ENCODE peak calls at places on chromosomes 6 and 20, in five cellular contexts. One of them, this sample, is unnamed.

GRCh38 chr6:148407372-148407771 is 64.7 kb downstream of the SASH1 start:
- DNase-seq in fibroblast of lung: peak; percentile 98
- DNase-seq in H1: no peak
- DNase-seq in PC-3: peak; percentile 91
- DNase-seq in astrocyte: peak; percentile 97
- DNase-seq in this sample: no peak

GRCh38 chr20:51697119-51697826 is 70.9 kb downstream of the ATP9A start:
- DNase-seq in fibroblast of lung: no peak
- DNase-seq in H1: no peak
- DNase-seq in PC-3: peak; percentile 78
- DNase-seq in astrocyte: peak; percentile 25
- DNase-seq in this sample: no peak

GRCh38 chr6:37173573-37174195 is 3.7 kb downstream of the PIM1 start:
- DNase-seq in fibroblast of lung: no peak
- DNase-seq in PC-3: no peak
- DNase-seq in astrocyte: no peak
- DNase-seq in H1: no peak
- DNase-seq in this sample: no peak

GRCh38 chr6:124958759-124959354 is 3.4 kb upstream of the RNF217 start:
- DNase-seq in astrocyte: peak; percentile 84
- DNase-seq in PC-3: no peak
- DNase-seq in H1: no peak
- DNase-seq in fibroblast of lung: peak; percentile 84
- DNase-seq in this sample: no peak

GRCh38 chr20:12570371-12570770 is 438.4 kb upstream of the SPTLC3 start:
- DNase-seq in astrocyte: no peak
- DNase-seq in fibroblast of lung: no peak
- DNase-seq in H1: peak; percentile 64
- DNase-seq in PC-3: peak; percentile 67
- DNase-seq in this sample: no peak

GRCh38 chr6:56671651-56672461 is 29.2 kb upstream of the DST start:
- DNase-seq in fibroblast of lung: peak; percentile 59
- DNase-seq in PC-3: no peak
- DNase-seq in H1: no peak
- DNase-seq in astrocyte: peak; percentile 32
- DNase-seq in this sample: no peak

GRCh38 chr20:20814685-20815084 is 102.2 kb upstream of the RALGAPA2 start:
- DNase-seq in H1: peak; percentile 54
- DNase-seq in astrocyte: no peak
- DNase-seq in fibroblast of lung: no peak
- DNase-seq in PC-3: no peak
- DNase-seq in this sample: no peak

GRCh38 chr20:62356948-62357667 is 10.0 kb downstream of the LAMA5 start:
- DNase-seq in fibroblast of lung: peak; percentile 67
- DNase-seq in PC-3: peak; percentile 82
- DNase-seq in H1: no peak
- DNase-seq in astrocyte: peak; percentile 59
- DNase-seq in this sample: no peak

GRCh38 chr6:148952147-148953041 is 205.6 kb downstream of the UST start:
- DNase-seq in PC-3: peak; percentile 42
- DNase-seq in H1: no peak
- DNase-seq in fibroblast of lung: peak; percentile 61
- DNase-seq in astrocyte: peak; percentile 36
- DNase-seq in this sample: no peak

GRCh38 chr6:6591778-6592388 is 3.4 kb downstream of the LY86 start:
- DNase-seq in fibroblast of lung: no peak
- DNase-seq in PC-3: no peak
- DNase-seq in H1: no peak
- DNase-seq in astrocyte: no peak
- DNase-seq in this sample: no peak

GRCh38 chr6:84709121-84709520 is 55.3 kb downstream of the TBX18 start:
- DNase-seq in H1: no peak
- DNase-seq in PC-3: no peak
- DNase-seq in fibroblast of lung: no peak
- DNase-seq in astrocyte: no peak
- DNase-seq in this sample: no peak

GRCh38 chr6:73774311-73774766 is 78.3 kb downstream of the CD109 start:
- DNase-seq in PC-3: peak; percentile 80
- DNase-seq in fibroblast of lung: peak; percentile 85
- DNase-seq in astrocyte: peak; percentile 88
- DNase-seq in H1: no peak
- DNase-seq in this sample: no peak

GRCh38 chr20:38926934-38927616 is 858 bp downstream of the FAM83D start:
- DNase-seq in H1: peak; percentile 51
- DNase-seq in fibroblast of lung: peak; percentile 50
- DNase-seq in astrocyte: no peak
- DNase-seq in PC-3: peak; percentile 22
- DNase-seq in this sample: no peak

GRCh38 chr6:119134752-119135151 is 56.3 kb upstream of the FAM184A start:
- DNase-seq in H1: no peak
- DNase-seq in fibroblast of lung: no peak
- DNase-seq in astrocyte: no peak
- DNase-seq in PC-3: no peak
- DNase-seq in this sample: no peak

GRCh38 chr6:18400831-18401446 is 13.8 kb downstream of the RNF144B start:
- DNase-seq in H1: no peak
- DNase-seq in fibroblast of lung: no peak
- DNase-seq in PC-3: no peak
- DNase-seq in astrocyte: peak; percentile 74
- DNase-seq in this sample: no peak

GRCh38 chr20:64082126-64082638 is 2.0 kb downstream of the LKAAEAR1 start:
- DNase-seq in PC-3: no peak
- DNase-seq in fibroblast of lung: no peak
- DNase-seq in H1: peak; percentile 65
- DNase-seq in astrocyte: no peak
- DNase-seq in this sample: no peak

GRCh38 chr20:64083380-64084208 is 604 bp downstream of the LKAAEAR1 start:
- DNase-seq in PC-3: peak; percentile 77
- DNase-seq in H1: peak; percentile 87
- DNase-seq in fibroblast of lung: peak; percentile 65
- DNase-seq in astrocyte: peak; percentile 63
- DNase-seq in this sample: no peak

GRCh38 chr20:64086801-64087200 is 2.6 kb upstream of the LKAAEAR1 start:
- DNase-seq in astrocyte: no peak
- DNase-seq in H1: no peak
- DNase-seq in fibroblast of lung: no peak
- DNase-seq in PC-3: peak; percentile 74
- DNase-seq in this sample: no peak

GRCh38 chr20:64082821-64083379 is 1.3 kb downstream of the LKAAEAR1 start:
- DNase-seq in fibroblast of lung: no peak
- DNase-seq in H1: no peak
- DNase-seq in PC-3: no peak
- DNase-seq in astrocyte: no peak
- DNase-seq in this sample: no peak

DNA sequence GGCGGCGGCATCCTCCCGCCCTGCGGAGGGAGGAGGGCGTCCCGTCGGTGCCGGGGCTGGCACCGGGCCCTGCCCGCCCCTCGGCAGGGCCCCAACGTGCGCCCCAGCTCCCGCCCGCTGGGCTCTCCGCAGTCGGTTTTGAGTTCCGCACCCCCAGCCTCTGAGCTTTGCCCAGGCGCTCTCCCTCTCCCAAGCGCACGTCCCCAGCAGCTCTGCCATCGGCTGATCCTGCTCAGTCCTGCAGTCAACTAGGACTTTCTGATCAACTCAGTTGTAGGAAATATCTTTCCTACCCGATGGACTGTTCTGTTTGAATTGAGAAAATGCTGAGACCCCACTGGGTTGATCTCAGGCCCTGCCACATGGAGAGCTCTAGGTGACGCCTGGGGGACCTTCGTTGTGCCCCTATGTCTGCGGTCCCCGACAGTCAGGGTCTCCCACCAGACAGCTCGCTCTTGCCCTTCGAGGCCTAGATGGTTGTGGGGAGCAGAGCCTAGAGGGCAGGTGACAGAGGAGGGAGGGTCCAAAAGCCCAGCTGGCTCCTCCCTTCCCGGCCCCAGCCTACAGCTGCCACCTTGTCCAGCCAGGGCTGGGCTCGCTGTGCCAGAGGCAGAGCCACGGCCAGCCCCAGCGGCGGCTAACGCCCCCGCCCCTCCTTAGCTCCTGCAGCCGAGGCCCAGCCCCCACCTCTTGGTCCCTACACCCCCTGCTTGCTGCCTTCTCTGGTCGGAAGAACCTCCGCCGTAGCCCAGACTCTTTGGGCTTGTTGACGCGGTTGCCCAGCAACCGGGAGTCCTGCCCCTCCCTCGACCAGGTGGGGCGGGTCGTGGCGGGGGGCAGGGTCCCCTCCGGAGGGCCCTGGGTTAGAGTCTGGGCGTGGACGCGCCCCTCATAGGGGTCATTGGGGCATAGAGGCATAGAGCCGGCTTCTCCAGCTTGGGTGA is at the start of gene LKAAEAR1:
- DNase-seq in astrocyte: no peak
- DNase-seq in PC-3: no peak
- DNase-seq in H1: peak; percentile 75
- DNase-seq in fibroblast of lung: no peak
- DNase-seq in this sample: no peak
- TF ChIP-seq EZH2 in astrocyte: peak; percentile 79
- TF ChIP-seq EZH2 in PC-3: no peak
- TF ChIP-seq EZH2 in H1: no peak
- TF ChIP-seq EZH2 in fibroblast of lung: peak; percentile 97
- TF ChIP-seq EZH2 in this sample: no peak

DNA sequence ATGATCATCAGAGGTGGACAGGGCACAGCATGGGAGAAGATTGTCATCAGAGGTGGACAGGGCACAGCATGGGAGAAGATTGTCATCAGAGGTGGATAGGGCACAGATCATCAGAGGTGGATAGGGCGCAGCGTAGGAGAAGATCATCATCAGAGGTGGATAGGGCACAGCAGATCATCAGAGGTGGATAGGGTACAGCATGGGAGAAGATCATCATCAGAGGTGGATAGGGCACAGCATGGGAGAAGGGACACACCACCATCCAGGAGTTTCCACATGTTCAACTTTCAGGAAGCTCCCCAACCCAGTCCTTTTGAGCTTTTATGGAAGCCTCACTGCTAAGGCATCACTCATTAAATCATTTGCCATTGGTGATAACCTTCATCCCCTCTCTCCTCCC is 104.1 kb downstream of the MAP7 start:
- DNase-seq in H1: no peak
- DNase-seq in PC-3: no peak
- DNase-seq in astrocyte: no peak
- DNase-seq in fibroblast of lung: no peak
- DNase-seq in this sample: no peak
- H3K9ac ChIP-seq in H1: no peak overlapping the region
- H3K9ac ChIP-seq in PC-3: no peak overlapping the region
- H3K9ac ChIP-seq in astrocyte: no peak overlapping the region
- H3K9ac ChIP-seq in fibroblast of lung: no peak overlapping the region
- H3K9ac ChIP-seq in this sample: no peak overlapping the region

GRCh38 chr6:100468013-100468622 is 3.4 kb upstream of the SIM1 start:
- DNase-seq in astrocyte: no peak
- DNase-seq in H1: no peak
- DNase-seq in fibroblast of lung: no peak
- DNase-seq in PC-3: no peak
- DNase-seq in this sample: no peak

GRCh38 chr6:100470721-100471120 is 6.0 kb upstream of the SIM1 start:
- DNase-seq in astrocyte: no peak
- DNase-seq in H1: no peak
- DNase-seq in PC-3: peak; percentile 8
- DNase-seq in fibroblast of lung: no peak
- DNase-seq in this sample: no peak

GRCh38 chr6:100467144-100468012 is 2.7 kb upstream of the SIM1 start:
- DNase-seq in H1: peak; percentile 63
- DNase-seq in PC-3: no peak
- DNase-seq in fibroblast of lung: no peak
- DNase-seq in astrocyte: no peak
- DNase-seq in this sample: no peak

GRCh38 chr6:100466410-100467143 is 1.9 kb upstream of the SIM1 start:
- DNase-seq in fibroblast of lung: no peak
- DNase-seq in H1: no peak
- DNase-seq in PC-3: no peak
- DNase-seq in astrocyte: no peak
- DNase-seq in this sample: no peak

GRCh38 chr6:100468966-100469859 is 4.5 kb upstream of the SIM1 start:
- DNase-seq in PC-3: no peak
- DNase-seq in H1: peak; percentile 64
- DNase-seq in fibroblast of lung: no peak
- DNase-seq in astrocyte: no peak
- DNase-seq in this sample: no peak
- TF ChIP-seq EZH2 in PC-3: no peak
- TF ChIP-seq EZH2 in H1: peak; percentile 95
- TF ChIP-seq EZH2 in fibroblast of lung: no peak
- TF ChIP-seq EZH2 in astrocyte: peak; percentile 99
- TF ChIP-seq EZH2 in this sample: no peak

GRCh38 chr6:144585217-144585814 is 300.2 kb downstream of the UTRN start:
- DNase-seq in PC-3: peak; percentile 61
- DNase-seq in fibroblast of lung: peak; percentile 71
- DNase-seq in H1: no peak
- DNase-seq in astrocyte: no peak
- DNase-seq in this sample: no peak

GRCh38 chr6:144582939-144583613 is 297.9 kb downstream of the UTRN start:
- DNase-seq in astrocyte: peak; percentile 36
- DNase-seq in H1: peak; percentile 53
- DNase-seq in PC-3: no peak
- DNase-seq in fibroblast of lung: no peak
- DNase-seq in this sample: no peak

GRCh38 chr6:144581807-144582537 is 296.8 kb downstream of the UTRN start:
- DNase-seq in astrocyte: no peak
- DNase-seq in fibroblast of lung: peak; percentile 57
- DNase-seq in H1: no peak
- DNase-seq in PC-3: peak; percentile 43
- DNase-seq in this sample: no peak

GRCh38 chr6:144580771-144581170 is 295.6 kb downstream of the UTRN start:
- DNase-seq in fibroblast of lung: no peak
- DNase-seq in PC-3: no peak
- DNase-seq in H1: no peak
- DNase-seq in astrocyte: no peak
- DNase-seq in this sample: no peak

GRCh38 chr6:144583614-144583954 is 298.4 kb downstream of the UTRN start:
- DNase-seq in fibroblast of lung: no peak
- DNase-seq in PC-3: no peak
- DNase-seq in astrocyte: no peak
- DNase-seq in H1: no peak
- DNase-seq in this sample: no peak
- H3K9ac ChIP-seq in fibroblast of lung: no peak overlapping the region
- H3K9ac ChIP-seq in PC-3: no peak overlapping the region
- H3K9ac ChIP-seq in astrocyte: peak overlapping the region; percentile 68
- H3K9ac ChIP-seq in H1: no peak overlapping the region
- H3K9ac ChIP-seq in this sample: peak overlapping the region; percentile 48